ENCODE peak calls at places on chromosome 12, in five cellular contexts. D, E, G, M and I are unnamed samples. For H3K36me3, the result is how much of the 10 kb centered on the place peaks cover.

GRCh38 chr12:69900720-69901131 is 75.7 kb downstream of the MYRFL start:
- DNase-seq in E (peak), G (peak), M (peak), D (no peak), I (peak)

GRCh38 chr12:100215209-100215608 is 14.6 kb downstream of the ACTR6 start:
- DNase-seq in M (no peak), G (no peak), E (no peak), D (no peak), I (no peak)

GRCh38 chr12:66035289-66035961 is 95.1 kb downstream of the LLPH start:
- DNase-seq in D (no peak), G (peak), E (no peak), M (no peak), I (no peak)

GRCh38 chr12:88057994-88058718 is 29.0 kb upstream of the C12orf50 start:
- DNase-seq in M (no peak), E (no peak), G (no peak), D (peak), I (no peak)

GRCh38 chr12:12714276-12715001 is 2.7 kb upstream of the CDKN1B start:
- DNase-seq in E (peak), D (no peak), G (peak), M (no peak), I (no peak)

GRCh38 chr12:84911331-84912190 is 1.0 kb downstream of the SLC6A15 start:
- DNase-seq in E (peak), D (no peak), M (no peak), G (no peak), I (peak)

GRCh38 chr12:121223283-121223946 is 13.5 kb downstream of the P2RX4 start:
- DNase-seq in D (no peak), E (peak), M (no peak), G (peak), I (no peak)

GRCh38 chr12:59096246-59096645 is 175.9 kb upstream of the LRIG3 start:
- DNase-seq in D (no peak), E (no peak), G (no peak), M (no peak), I (no peak)

GRCh38 chr12:68189766-68190700 is 30.5 kb upstream of the IFNG start:
- DNase-seq in D (no peak), E (no peak), G (no peak), M (no peak), I (no peak)

GRCh38 chr12:10361084-10361483 is 28.8 kb downstream of the KLRK1 start:
- DNase-seq in E (no peak), M (no peak), D (no peak), G (no peak), I (no peak)

GRCh38 chr12:77667101-77667500 is 163.6 kb upstream of the NAV3 start:
- DNase-seq in M (no peak), E (no peak), D (no peak), G (no peak), I (peak)

GRCh38 chr12:6444031-6444430 is 724 bp upstream of the CD27 start:
- DNase-seq in M (no peak), D (no peak), E (no peak), G (peak), I (no peak)

GRCh38 chr12:72346331-72346944 is 74.3 kb downstream of the TRHDE start:
- DNase-seq in M (no peak), E (peak), D (no peak), G (peak), I (peak)

GRCh38 chr12:76678992-76679391 is 84.9 kb upstream of the ZDHHC17 start:
- DNase-seq in D (no peak), M (no peak), G (no peak), E (no peak), I (no peak)

GRCh38 chr12:15534870-15535269 is 212.6 kb downstream of the PTPRO start:
- DNase-seq in E (no peak), D (no peak), M (no peak), G (no peak), I (no peak)

GRCh38 chr12:102593128-102593527 is 112.8 kb upstream of the IGF1 start:
- DNase-seq in G (no peak), D (no peak), E (no peak), M (no peak), I (no peak)

GRCh38 chr12:103882861-103883596 is 42.0 kb upstream of the NT5DC3 start:
- DNase-seq in D (no peak), G (no peak), M (no peak), E (no peak), I (no peak)

GRCh38 chr12:132585177-132585576 is 25.2 kb downstream of the LRCOL1 start:
- DNase-seq in M (no peak), D (no peak), E (peak), G (no peak), I (no peak)

GRCh38 chr12:13278249-13278787 is 81.8 kb downstream of the EMP1 start:
- DNase-seq in D (peak), M (no peak), E (peak), G (peak), I (peak)

GRCh38 chr12:116142936-116143882 is 134.3 kb downstream of the MED13L start:
- DNase-seq in D (no peak), G (no peak), E (no peak), M (no peak), I (peak)

GRCh38 chr12:7114851-7115250 is 5.8 kb upstream of the C1RL start:
- DNase-seq in E (no peak), M (no peak), D (no peak), G (no peak), I (no peak)

GRCh38 chr12:126914170-126914796 is 1352.7 kb upstream of the TMEM132C start:
- DNase-seq in E (no peak), G (no peak), M (no peak), D (no peak), I (no peak)

GRCh38 chr12:69161835-69162234 is 77.5 kb upstream of the CPSF6 start:
- DNase-seq in G (no peak), D (no peak), E (no peak), M (no peak), I (no peak)

GRCh38 chr12:15050664-15051063 is 77.8 kb downstream of the PDE6H start:
- DNase-seq in M (no peak), D (no peak), G (no peak), E (no peak), I (no peak)

GRCh38 chr12:50933459-50934124 is 18.8 kb upstream of the HIGD1C start:
- DNase-seq in D (no peak), M (no peak), E (no peak), G (no peak), I (no peak)

GRCh38 chr12:48996794-48997718 is 2.1 kb downstream of the DDN start:
- DNase-seq in M (no peak), G (peak), E (peak), D (peak), I (no peak)

GRCh38 chr12:32918890-32919791 is 22.6 kb upstream of the PKP2 start:
- DNase-seq in M (no peak), D (no peak), G (peak), E (peak), I (peak)

GRCh38 chr12:67006612-67007011 is 262.5 kb upstream of the CAND1 start:
- DNase-seq in M (no peak), D (no peak), E (no peak), G (no peak), I (no peak)

GRCh38 chr12:2796187-2796663 is 1.5 kb downstream of the FKBP4 start:
- DNase-seq in E (peak), G (no peak), D (no peak), M (no peak), I (no peak)

GRCh38 chr12:125169451-125169850 is 104.2 kb downstream of the AACS start:
- DNase-seq in G (no peak), M (no peak), D (no peak), E (no peak), I (no peak)
- H3K36me3 ChIP-seq in G (under half), M (under half), D (under half), E (under half), I (under half)

GRCh38 chr12:120121766-120122293 is 5.3 kb upstream of the RAB35 start:
- DNase-seq in G (peak), M (no peak), E (no peak), D (no peak), I (no peak)
- H3K4me3 ChIP-seq in G (peak), M (no peak), E (no peak), D (no peak), I (no peak)

GRCh38 chr12:53482626-53483165 is 16.6 kb downstream of the MAP3K12 start:
- DNase-seq in E (peak), D (no peak), M (no peak), G (no peak), I (no peak)
- H3K36me3 ChIP-seq in E (under half), D (under half), M (half or more), G (half or more), I (half or more)

DNA sequence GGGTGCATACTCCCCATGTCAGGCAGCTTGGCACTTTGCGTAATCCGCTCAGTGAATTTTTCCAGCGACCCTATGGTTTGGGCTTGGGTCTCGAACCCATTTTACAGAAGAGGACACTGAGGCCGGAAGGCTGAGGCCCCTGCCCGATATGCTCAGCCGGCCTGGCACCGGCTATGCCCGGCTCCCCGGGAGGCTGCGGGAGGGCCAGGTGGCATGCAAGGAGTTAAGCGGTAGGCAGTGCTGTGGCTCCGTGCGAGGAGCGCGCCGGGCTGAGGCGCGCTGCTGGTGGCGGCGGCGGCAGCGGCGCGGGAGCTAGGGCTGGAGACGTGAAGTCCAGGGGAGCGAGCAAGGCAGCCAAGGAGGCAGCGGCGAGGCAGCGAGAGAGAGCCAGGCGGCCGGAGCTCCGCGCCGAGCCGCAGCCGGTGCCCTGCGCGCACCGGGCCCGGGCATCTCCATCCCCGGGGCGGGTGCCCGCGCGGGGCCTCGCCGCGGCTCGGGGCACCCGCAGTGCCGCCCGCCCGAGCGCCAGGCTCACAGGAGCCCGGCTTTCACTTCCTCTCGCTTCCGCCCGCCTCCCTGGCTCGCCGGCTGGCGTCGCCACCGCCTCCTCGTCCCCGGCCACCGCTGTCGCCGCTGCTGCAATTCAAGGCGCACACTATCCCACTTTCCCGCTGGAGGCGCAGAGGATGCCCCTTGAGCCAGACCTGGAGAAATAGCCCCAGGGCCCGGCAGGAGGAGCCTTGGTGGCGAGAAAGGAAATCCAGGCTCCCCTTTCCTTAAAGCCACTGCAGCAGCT is at the start of gene WSCD2:
- DNase-seq in G (no peak), D (peak), E (peak), M (no peak), I (peak)
- H3K4me3 ChIP-seq in G (no peak), D (peak), E (peak), M (peak), I (peak)

GRCh38 chr12:111448266-111448830 is 42.6 kb downstream of the SH2B3 start:
- DNase-seq in G (no peak), E (no peak), D (no peak), M (no peak), I (no peak)

GRCh38 chr12:111450676-111451075 is 45.0 kb downstream of the SH2B3 start:
- DNase-seq in G (no peak), M (no peak), D (no peak), E (no peak), I (no peak)

GRCh38 chr12:111451232-111451631 is 45.5 kb downstream of the SH2B3 start:
- DNase-seq in E (no peak), D (no peak), G (no peak), M (no peak), I (no peak)

GRCh38 chr12:111447571-111448265 is 42.0 kb downstream of the SH2B3 start:
- DNase-seq in E (peak), D (no peak), M (no peak), G (no peak), I (no peak)

DNA sequence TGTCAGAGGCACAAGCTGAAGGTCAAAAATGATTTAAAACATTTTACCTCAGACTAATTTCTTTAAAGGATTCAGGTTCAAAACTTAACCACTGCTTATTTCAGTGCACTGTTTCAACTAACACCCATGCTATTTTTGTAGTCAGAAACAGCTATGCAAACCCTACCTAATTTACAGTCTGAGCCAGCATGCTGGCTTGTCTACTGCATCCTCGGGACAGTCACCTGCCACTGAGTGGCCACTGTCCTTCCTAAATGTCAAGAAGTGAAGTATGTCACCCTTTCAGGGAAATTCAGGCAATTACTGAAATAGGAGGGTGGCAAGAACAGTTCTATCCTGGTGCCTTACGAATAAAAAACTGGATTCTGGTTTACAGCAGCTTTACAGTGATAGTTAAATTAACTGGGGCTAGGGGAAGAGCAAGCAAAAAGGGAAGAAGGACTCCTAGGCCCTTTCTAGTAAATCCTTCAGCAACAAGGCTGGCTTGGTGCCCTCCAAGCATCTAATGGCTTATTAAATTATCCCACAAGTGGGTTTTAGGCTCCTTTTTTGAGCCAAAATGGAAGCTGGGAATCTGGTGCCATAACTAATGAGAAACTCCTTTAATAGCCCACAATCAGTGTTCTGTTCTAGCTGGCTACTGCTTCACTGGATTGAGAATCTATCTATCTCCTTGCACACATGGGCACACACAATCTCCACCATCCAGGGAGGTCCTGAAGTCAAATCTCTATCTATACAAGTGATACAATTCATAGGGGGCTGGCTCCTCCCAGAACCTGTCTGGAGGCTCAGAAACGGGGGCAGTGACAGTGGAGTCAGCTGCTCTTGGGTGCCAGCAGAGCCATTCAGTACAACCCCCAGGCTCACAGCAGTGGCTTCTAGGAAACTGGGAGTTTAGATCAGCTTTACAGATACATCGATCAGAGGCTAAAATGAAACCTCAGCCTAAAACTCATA is 43.4 kb downstream of the SH2B3 start:
- DNase-seq in E (no peak), D (no peak), M (no peak), G (no peak), I (no peak)
- H3K36me3 ChIP-seq in E (under half), D (under half), M (half or more), G (half or more), I (half or more)

GRCh38 chr12:62604856-62605255 is 138.2 kb downstream of the MON2 start:
- DNase-seq in G (no peak), M (no peak), E (no peak), D (no peak), I (no peak)

GRCh38 chr12:62606654-62607053 is 140.0 kb downstream of the MON2 start:
- DNase-seq in E (no peak), G (no peak), M (no peak), D (no peak), I (no peak)

GRCh38 chr12:62604373-62604772 is 137.7 kb downstream of the MON2 start:
- DNase-seq in D (no peak), E (no peak), G (no peak), M (no peak), I (no peak)

GRCh38 chr12:62603811-62604098 is 137.1 kb downstream of the MON2 start:
- DNase-seq in M (no peak), D (no peak), G (no peak), E (no peak), I (no peak)

DNA sequence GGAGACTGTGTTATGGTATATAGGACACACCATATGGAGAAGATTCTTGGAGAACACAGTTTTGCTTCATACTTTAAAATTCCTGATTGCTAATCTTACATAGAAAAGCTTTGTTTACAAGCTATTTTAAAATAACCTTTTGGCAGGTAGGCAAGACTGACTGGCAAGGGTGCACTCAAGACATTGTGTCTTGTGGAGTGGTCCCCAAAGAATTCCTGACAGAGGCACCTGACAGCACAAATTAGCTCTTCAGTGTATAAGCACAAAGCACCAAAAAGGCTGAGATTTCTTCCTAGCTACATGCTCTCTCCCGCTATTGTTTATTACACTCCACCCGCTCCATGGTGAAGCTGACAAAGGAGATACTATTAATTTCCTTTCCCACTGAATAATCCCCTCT is 139.3 kb downstream of the MON2 start:
- DNase-seq in G (no peak), E (no peak), M (no peak), D (no peak), I (no peak)
- H3K4me3 ChIP-seq in G (no peak), E (no peak), M (no peak), D (no peak), I (peak)

DNA sequence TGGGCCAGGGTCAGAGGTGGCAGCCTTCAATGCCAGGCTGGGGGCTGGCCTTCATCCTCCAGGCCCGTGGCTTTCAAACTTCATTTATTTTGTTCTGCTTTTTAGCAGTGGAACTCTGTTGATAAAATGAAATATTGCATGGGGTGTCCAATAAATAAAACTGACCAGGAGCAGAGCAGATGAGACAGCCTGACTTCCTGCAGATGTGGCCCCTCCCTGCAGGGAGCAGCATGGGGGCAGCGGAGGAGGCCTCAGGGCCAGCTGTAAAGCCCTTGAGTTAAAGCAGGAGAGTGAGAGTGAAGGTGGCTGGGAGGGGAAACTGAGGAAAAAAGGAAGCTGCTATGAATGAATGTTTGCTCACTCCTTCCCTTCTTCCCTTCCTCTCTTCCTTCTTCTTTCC is 120.3 kb downstream of the RPAP3 start:
- DNase-seq in D (no peak), M (no peak), G (no peak), E (no peak), I (no peak)
- H3K36me3 ChIP-seq in D (under half), M (under half), G (under half), E (under half), I (under half)